ENCODE peak calls at places on chromosomes 5 and 9, in ten cellular contexts. H is breast epithelium, J is thyroid gland, O is A549, N is heart left ventricle, K is stomach, L is IMR-90, I is H1, R is gastrocnemius medialis, S is ovary. T is an unnamed sample.
A peak's percentile ranks its signal among the peaks of the same experiment; 100 is the strongest.

GRCh38 chr5:132883261-132883834 is 9.9 kb downstream of the LEAP2 start:
- DNase-seq in H (peak; percentile 39), J (peak; percentile 50), O (peak; percentile 60), N (no peak), K (peak; percentile 55), L (peak; percentile 74), I (no peak), R (peak; percentile 44), S (no peak), T (peak; percentile 66)

GRCh38 chr5:68287976-68288755 is 72.6 kb downstream of the PIK3R1 start:
- DNase-seq in H (peak; percentile 73), J (peak; percentile 87), O (peak; percentile 34), N (peak; percentile 81), K (peak; percentile 66), L (peak; percentile 37), I (no peak), R (peak; percentile 85), S (peak; percentile 81), T (peak; percentile 70)

GRCh38 chr5:135112008-135112670 is 78.1 kb upstream of the PITX1 start:
- DNase-seq in H (no peak), J (no peak), O (no peak), N (no peak), K (no peak), L (no peak), I (no peak), R (no peak), S (no peak), T (no peak)

GRCh38 chr5:34535944-34536628 is 120.0 kb upstream of the RAI14 start:
- DNase-seq in H (no peak), J (no peak), O (no peak), N (no peak), K (no peak), L (peak; percentile 40), I (no peak), R (no peak), S (no peak), T (no peak)

GRCh38 chr5:146213210-146213838 is 9.9 kb downstream of the RBM27 start:
- DNase-seq in H (no peak), J (no peak), O (no peak), N (no peak), K (no peak), L (peak; percentile 4), I (no peak), R (no peak), S (no peak), T (no peak)

GRCh38 chr9:105306533-105307140 is 62.2 kb downstream of the SLC44A1 start:
- DNase-seq in H (no peak), J (no peak), O (no peak), N (no peak), K (no peak), L (no peak), I (no peak), R (no peak), S (no peak), T (no peak)

GRCh38 chr5:66546541-66546940 is 49.7 kb upstream of the MAST4 start:
- DNase-seq in H (no peak), J (no peak), O (no peak), N (no peak), K (no peak), L (no peak), I (no peak), R (no peak), S (no peak), T (no peak)

GRCh38 chr9:130204341-130204740 is 32.1 kb downstream of the NCS1 start:
- DNase-seq in H (no peak), J (no peak), O (no peak), N (no peak), K (no peak), L (no peak), I (no peak), R (no peak), S (no peak), T (no peak)

GRCh38 chr5:161442471-161442870 is 104.1 kb downstream of the GABRB2 start:
- DNase-seq in H (no peak), J (no peak), O (no peak), N (no peak), K (no peak), L (no peak), I (no peak), R (no peak), S (no peak), T (no peak)

GRCh38 chr9:106644661-106645060 is 218.3 kb upstream of the ZNF462 start:
- DNase-seq in H (no peak), J (no peak), O (no peak), N (no peak), K (no peak), L (no peak), I (no peak), R (no peak), S (no peak), T (no peak)

GRCh38 chr9:106649664-106650063 is 213.3 kb upstream of the ZNF462 start:
- DNase-seq in H (no peak), J (no peak), O (no peak), N (no peak), K (no peak), L (no peak), I (no peak), R (no peak), S (no peak), T (no peak)

GRCh38 chr9:106643211-106643930 is 219.6 kb upstream of the ZNF462 start:
- DNase-seq in H (no peak), J (no peak), O (no peak), N (no peak), K (no peak), L (no peak), I (no peak), R (no peak), S (no peak), T (no peak)

GRCh38 chr9:106653111-106653697 is 209.8 kb upstream of the ZNF462 start:
- DNase-seq in H (no peak), J (no peak), O (no peak), N (no peak), K (no peak), L (no peak), I (no peak), R (peak; percentile 26), S (no peak), T (no peak)

DNA sequence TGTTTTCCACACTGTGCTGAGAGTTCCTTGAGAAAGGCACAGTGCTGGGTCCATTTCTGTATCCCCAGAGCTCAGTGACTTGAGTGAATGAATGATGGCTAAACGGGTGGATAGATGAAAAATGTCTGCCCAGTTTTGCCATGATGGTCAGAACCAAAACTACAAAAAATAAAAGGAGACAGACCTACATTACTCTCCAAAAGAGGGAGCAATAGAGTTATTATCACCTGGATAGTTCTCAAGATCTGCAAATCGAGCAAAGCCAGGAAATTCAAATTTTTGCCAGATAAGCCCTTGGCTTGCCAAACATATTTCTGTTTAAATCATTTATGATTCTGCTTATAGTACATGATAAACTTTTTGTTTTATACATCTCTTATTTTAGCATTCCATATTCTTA is 214.2 kb upstream of the ZNF462 start:
- DNase-seq in H (no peak), J (no peak), O (no peak), N (no peak), K (no peak), L (peak; percentile 13), I (no peak), R (no peak), S (no peak), T (no peak)
- TF ChIP-seq CTCF in H (peak; percentile 17), J (no peak), O (peak; percentile 25), N (peak; percentile 43), K (no peak), L (peak; percentile 36), I (no peak), R (peak; percentile 33), S (no peak), T (peak; percentile 18)

DNA sequence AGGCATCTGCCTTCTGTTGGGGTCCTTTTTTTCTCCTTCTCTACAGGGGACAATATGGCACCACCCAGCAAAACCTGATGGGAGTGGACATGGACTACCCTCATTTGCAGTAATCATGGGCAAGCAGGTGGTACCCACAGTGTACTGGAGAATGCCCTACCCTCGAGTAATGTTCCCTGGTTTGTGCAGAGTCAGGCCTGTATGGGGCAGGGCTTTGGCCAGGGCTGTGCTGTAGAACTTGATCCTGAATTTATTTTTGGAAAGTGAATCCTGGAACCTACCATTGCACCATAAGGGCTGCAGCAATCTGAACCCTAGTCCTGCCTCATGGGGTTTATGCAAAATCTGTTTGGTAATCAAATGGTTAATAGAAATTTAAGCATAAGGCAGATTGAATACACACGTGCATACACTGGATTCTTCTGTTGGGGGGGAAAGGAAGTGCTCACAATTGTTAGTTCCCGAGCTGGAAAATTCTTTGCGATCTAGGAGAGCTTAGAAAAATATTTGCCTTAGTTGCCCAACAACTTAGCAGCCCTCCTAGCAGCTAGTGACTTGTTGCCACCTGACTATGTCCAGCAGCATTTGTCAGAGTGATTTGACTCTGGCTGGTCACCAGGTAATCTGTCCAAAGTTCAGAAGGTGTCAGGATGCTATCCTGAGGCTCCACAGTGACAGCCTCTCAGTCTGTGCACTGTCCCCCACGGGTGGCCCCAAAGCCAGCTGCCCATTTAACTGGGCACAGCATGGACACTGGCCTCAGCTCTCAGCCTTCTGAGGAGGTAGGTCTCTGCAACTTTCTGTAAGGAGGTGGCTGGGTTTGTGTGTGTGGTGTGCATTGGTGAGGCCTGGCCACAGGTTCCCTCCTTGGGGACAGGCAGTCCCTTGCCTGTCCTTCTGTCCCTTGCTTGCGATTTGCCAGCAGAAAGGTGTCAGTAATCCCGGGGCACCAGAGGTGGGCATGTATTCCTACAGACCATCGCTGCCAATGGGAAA is 8.3 kb downstream of the MVB12B start:
- DNase-seq in H (no peak), J (no peak), O (no peak), N (no peak), K (no peak), L (peak; percentile 33), I (no peak), R (peak; percentile 90), S (no peak), T (no peak)
- TF ChIP-seq POLR2A in H (no peak), J (no peak), O (no peak), N (no peak), K (no peak), L (no peak), I (no peak), R (peak; percentile 60), S (no peak), T (no peak)

GRCh38 chr9:135797507-135798302 is 95.7 kb downstream of the KCNT1 start:
- DNase-seq in H (no peak), J (no peak), O (peak; percentile 79), N (no peak), K (peak; percentile 31), L (peak; percentile 31), I (peak; percentile 33), R (peak; percentile 58), S (peak; percentile 59), T (no peak)
- TF ChIP-seq CTCF in H (peak; percentile 13), J (no peak), O (peak; percentile 65), N (peak; percentile 64), K (no peak), L (peak; percentile 66), I (no peak), R (peak; percentile 66), S (no peak), T (peak; percentile 51)

GRCh38 chr9:81389569-81389993 is 299.8 kb downstream of the TLE1 start:
- DNase-seq in H (peak; percentile 79), J (peak; percentile 13), O (peak; percentile 58), N (no peak), K (no peak), L (peak; percentile 99), I (no peak), R (peak; percentile 21), S (peak; percentile 55), T (no peak)
- TF ChIP-seq POLR2A in H (no peak), J (no peak), O (no peak), N (no peak), K (no peak), L (no peak), I (no peak), R (no peak), S (no peak), T (no peak)

GRCh38 chr5:171313481-171314206 is 4.6 kb downstream of the TLX3 start:
- DNase-seq in H (no peak), J (no peak), O (no peak), N (no peak), K (no peak), L (no peak), I (no peak), R (no peak), S (no peak), T (no peak)
- TF ChIP-seq CTCF in H (no peak), J (no peak), O (no peak), N (no peak), K (no peak), L (no peak), I (no peak), R (no peak), S (no peak), T (no peak)